ENCODE peak calls at places on chromosomes 12 and 14, in four cellular contexts. K is IMR-90; E is psoas muscle; D is CD8-positive, alpha-beta memory T cell. O is an unnamed sample. For H3K4me1, H3K27me3 and H3K9me3, the result is how much of the 10 kb centered on the place peaks cover.

GRCh38 chr12:54725233-54725843 is 77.2 kb upstream of the DCD start:
- DNase-seq in K (no peak), E (no peak), D (no peak), O (no peak)

GRCh38 chr12:83971781-83972180 is 940.8 kb downstream of the SLC6A15 start:
- DNase-seq in K (no peak), E (no peak), D (no peak), O (no peak)

GRCh38 chr14:29233188-29233587 is 466.6 kb downstream of the FOXG1 start:
- DNase-seq in K (no peak), E (no peak), D (no peak), O (no peak)

GRCh38 chr12:62588916-62589315 is 122.3 kb downstream of the MON2 start:
- DNase-seq in K (peak), E (no peak), D (no peak), O (no peak)

GRCh38 chr14:92687681-92688433 is 60.6 kb downstream of the LGMN start:
- DNase-seq in K (no peak), E (peak), D (no peak), O (no peak)

GRCh38 chr12:4193821-4194220 is 79.7 kb upstream of the CCND2 start:
- DNase-seq in K (no peak), E (no peak), D (no peak), O (no peak)

GRCh38 chr14:21768116-21768874 is 94.7 kb upstream of the OR4E1 start:
- DNase-seq in K (peak), E (no peak), D (no peak), O (no peak)

GRCh38 chr12:119589634-119590033 is 3.9 kb upstream of the TMEM233 start:
- DNase-seq in K (no peak), E (no peak), D (no peak), O (no peak)

GRCh38 chr14:78091361-78091760 is 78.8 kb upstream of the NRXN3 start:
- DNase-seq in K (no peak), E (no peak), D (no peak), O (no peak)

GRCh38 chr12:24750263-24750662 is 198.6 kb downstream of the BCAT1 start:
- DNase-seq in K (no peak), E (no peak), D (no peak), O (no peak)

GRCh38 chr12:53225635-53226424 is 6.2 kb downstream of the RARG start:
- DNase-seq in K (no peak), E (no peak), D (no peak), O (no peak)

GRCh38 chr14:78764240-78764639 is 594.1 kb downstream of the NRXN3 start:
- DNase-seq in K (peak), E (no peak), D (no peak), O (no peak)

GRCh38 chr12:80272516-80272915 is 171.5 kb upstream of the PTPRQ start:
- DNase-seq in K (no peak), E (no peak), D (no peak), O (no peak)

GRCh38 chr12:54549774-54550451 is 512 bp downstream of the PDE1B start:
- DNase-seq in K (no peak), E (no peak), D (no peak), O (no peak)

GRCh38 chr14:73125169-73125588 is 11.1 kb upstream of the PSEN1 start:
- DNase-seq in K (no peak), E (no peak), D (no peak), O (no peak)

GRCh38 chr14:69675877-69676416 is 64.6 kb downstream of the SUSD6 start:
- DNase-seq in K (no peak), E (no peak), D (no peak), O (no peak)

GRCh38 chr12:108633534-108634224 is at the start of gene SELPLG:
- DNase-seq in K (no peak), E (peak), D (peak), O (peak)

GRCh38 chr12:49627752-49628360 is 4.5 kb downstream of the PRPF40B start:
- DNase-seq in K (peak), E (no peak), D (no peak), O (no peak)

GRCh38 chr14:80845877-80846276 is 95.7 kb downstream of the CEP128 start:
- DNase-seq in K (no peak), E (no peak), D (no peak), O (no peak)

GRCh38 chr12:46494424-46494823 is 121.9 kb upstream of the SLC38A2 start:
- DNase-seq in K (peak), E (no peak), D (no peak), O (no peak)

GRCh38 chr12:44573723-44574122 is 302.4 kb downstream of the NELL2 start:
- DNase-seq in K (no peak), E (no peak), D (no peak), O (no peak)

GRCh38 chr12:120093592-120094355 is 22.8 kb downstream of the RAB35 start:
- DNase-seq in K (no peak), E (no peak), D (no peak), O (no peak)

GRCh38 chr14:95235351-95235750 is 78.0 kb upstream of the DICER1 start:
- DNase-seq in K (no peak), E (no peak), D (no peak), O (no peak)
- H3K4me1 ChIP-seq in K (under half), E (under half), D (under half), O (under half)

GRCh38 chr12:481422-481821 is 21.7 kb downstream of the B4GALNT3 start:
- DNase-seq in K (peak), E (peak), D (no peak), O (no peak)
- H3K27me3 ChIP-seq in K (half or more), E (under half), D (under half), O (under half)

GRCh38 chr12:64097346-64098105 is 124.6 kb downstream of the KICS2 start:
- DNase-seq in K (peak), E (peak), D (no peak), O (no peak)
- H3K9me3 ChIP-seq in K (under half), E (under half), D (under half), O (under half)

DNA sequence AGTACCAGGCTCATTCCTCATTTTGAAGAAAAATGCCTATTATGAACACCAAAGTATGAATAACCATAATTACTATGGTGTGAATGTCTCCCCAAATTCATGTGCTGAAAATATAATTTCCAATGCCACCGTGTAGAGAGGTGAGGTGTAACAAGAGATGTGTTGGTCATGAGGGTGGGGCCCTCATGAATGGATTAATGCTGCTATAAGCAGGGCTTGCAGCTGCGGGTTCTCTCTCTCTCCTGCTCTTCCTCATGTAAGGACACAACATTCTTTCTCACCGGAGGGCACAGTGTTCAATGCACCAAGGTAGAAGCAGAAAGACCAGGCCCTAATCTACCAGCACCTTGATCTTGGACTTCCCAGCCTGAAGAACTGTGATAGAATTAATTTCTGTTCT is 70.0 kb downstream of the TMTC1 start:
- DNase-seq in K (no peak), E (no peak), D (no peak), O (no peak)
- H3K4me1 ChIP-seq in K (under half), E (under half), D (under half), O (under half)

DNA sequence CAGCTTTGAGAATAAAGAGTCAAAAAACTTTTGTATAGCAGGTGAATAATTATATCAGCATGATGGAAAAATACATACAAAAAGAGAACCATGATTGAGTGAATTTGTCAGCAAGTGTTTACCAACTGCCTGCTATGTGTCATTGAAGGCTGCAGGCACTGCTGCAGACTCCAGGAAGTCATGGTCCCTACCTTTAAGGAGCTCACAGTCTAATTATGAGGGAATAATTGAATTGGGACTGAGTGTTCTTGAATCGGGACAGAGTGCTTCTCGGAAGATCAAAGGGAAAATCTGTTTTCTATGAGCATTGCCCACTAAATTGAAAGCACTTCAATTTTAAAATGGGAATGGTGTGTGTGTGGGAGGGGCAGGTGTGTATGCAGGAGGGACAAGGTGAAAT is 9.5 kb downstream of the OR10AD1 start:
- DNase-seq in K (no peak), E (no peak), D (no peak), O (no peak)
- H3K27me3 ChIP-seq in K (under half), E (under half), D (under half), O (under half)

O was measured in effector memory CD4-positive, alpha-beta T cell.